ENCODE peak calls at places on chromosomes 7 and 10, in eight cellular contexts. O is IMR-90, A is hepatocyte, F is dorsolateral prefrontal cortex, G is choroid plexus epithelial cell, V is CD14-positive monocyte, E is neural progenitor cell, P is neural crest cell. L is an unnamed sample.

GRCh38 chr10:74039561-74040145 is 41.7 kb downstream of the VCL start:
- DNase-seq in A (no peak), F (no peak), P (no peak), O (peak; percentile 61), G (peak; percentile 75), V (no peak), E (no peak), L (no peak)

GRCh38 chr7:55521543-55522267 is 50.6 kb downstream of the VOPP1 start:
- DNase-seq in G (no peak), O (peak; percentile 13), P (no peak), F (no peak), V (no peak), E (no peak), A (no peak), L (no peak)

GRCh38 chr7:2399848-2400587 is 3.4 kb upstream of the CHST12 start:
- DNase-seq in F (peak; percentile 62), P (no peak), G (peak; percentile 99), E (no peak), O (peak; percentile 95), V (no peak), A (peak; percentile 79), L (no peak)

GRCh38 chr7:105796365-105796764 is 80.0 kb downstream of the ATXN7L1 start:
- DNase-seq in P (no peak), V (no peak), A (no peak), E (no peak), F (no peak), G (peak; percentile 72), O (peak; percentile 80), L (no peak)

GRCh38 chr10:122363722-122364463 is 10.6 kb upstream of the PLEKHA1 start:
- DNase-seq in A (no peak), V (no peak), E (no peak), F (no peak), P (no peak), O (no peak), G (no peak), L (no peak)

GRCh38 chr10:14382022-14382421 is 51.3 kb upstream of the FRMD4A start:
- DNase-seq in A (no peak), E (no peak), G (peak; percentile 78), V (no peak), F (no peak), O (peak; percentile 70), P (no peak), L (no peak)

GRCh38 chr10:124741281-124741921 is 2.8 kb downstream of the FAM53B start:
- DNase-seq in E (peak; percentile 92), V (peak; percentile 72), F (peak; percentile 90), O (peak; percentile 64), A (peak; percentile 89), G (peak; percentile 84), P (peak; percentile 81), L (peak; percentile 84)

GRCh38 chr10:21401196-21401595 is 124.3 kb downstream of the SKIDA1 start:
- DNase-seq in G (no peak), V (no peak), F (no peak), P (no peak), O (peak; percentile 56), E (no peak), A (no peak), L (no peak)

GRCh38 chr10:14879055-14879800 is 562 bp downstream of the SUV39H2 start:
- DNase-seq in G (no peak), O (no peak), E (peak; percentile 60), F (peak; percentile 54), A (peak; percentile 36), P (peak; percentile 10), V (no peak), L (peak; percentile 66)

GRCh38 chr7:112204072-112204775 is 2.0 kb downstream of the DOCK4 start:
- DNase-seq in G (peak; percentile 22), E (peak; percentile 43), P (no peak), V (no peak), F (no peak), A (no peak), O (no peak), L (no peak)

GRCh38 chr7:100662377-100662776 is 6.1 kb upstream of the ACTL6B start:
- DNase-seq in O (no peak), G (no peak), E (no peak), F (no peak), P (no peak), V (no peak), A (no peak), L (no peak)

GRCh38 chr7:130127404-130128395 is 57.4 kb downstream of the KLHDC10 start:
- DNase-seq in V (no peak), F (no peak), G (peak; percentile 69), P (no peak), O (peak; percentile 44), E (no peak), A (no peak), L (no peak)

GRCh38 chr10:133131754-133132710 is 28.0 kb upstream of the KNDC1 start:
- DNase-seq in F (peak; percentile 35), V (no peak), E (no peak), G (no peak), O (no peak), A (no peak), P (no peak), L (peak; percentile 16)

GRCh38 chr10:110919971-110920881 is 822 bp downstream of the SHOC2 start:
- DNase-seq in A (peak; percentile 52), G (peak; percentile 60), V (no peak), O (peak; percentile 17), P (peak; percentile 33), E (peak; percentile 70), F (no peak), L (peak; percentile 43)

GRCh38 chr7:73770002-73770859 is at the start of gene CLDN3:
- DNase-seq in E (peak; percentile 88), A (peak; percentile 94), P (no peak), O (no peak), V (no peak), G (no peak), F (no peak), L (peak; percentile 33)

GRCh38 chr7:135177021-135177696 is 6.7 kb upstream of the CYREN start:
- DNase-seq in G (no peak), O (no peak), P (no peak), V (no peak), E (no peak), F (no peak), A (no peak), L (no peak)

GRCh38 chr10:133166828-133167692 is 7.0 kb downstream of the KNDC1 start:
- DNase-seq in O (no peak), F (peak; percentile 49), G (no peak), E (no peak), V (peak; percentile 31), P (no peak), A (no peak), L (peak; percentile 21)

GRCh38 chr10:65394898-65395297 is 1530.9 kb upstream of the LRRTM3 start:
- DNase-seq in G (peak; percentile 5), E (no peak), F (no peak), V (no peak), O (no peak), A (no peak), P (no peak), L (no peak)

GRCh38 chr7:69256634-69257081 is 341.6 kb upstream of the AUTS2 start:
- DNase-seq in E (no peak), P (no peak), V (peak; percentile 85), A (no peak), G (no peak), F (peak; percentile 64), O (no peak), L (no peak)

DNA sequence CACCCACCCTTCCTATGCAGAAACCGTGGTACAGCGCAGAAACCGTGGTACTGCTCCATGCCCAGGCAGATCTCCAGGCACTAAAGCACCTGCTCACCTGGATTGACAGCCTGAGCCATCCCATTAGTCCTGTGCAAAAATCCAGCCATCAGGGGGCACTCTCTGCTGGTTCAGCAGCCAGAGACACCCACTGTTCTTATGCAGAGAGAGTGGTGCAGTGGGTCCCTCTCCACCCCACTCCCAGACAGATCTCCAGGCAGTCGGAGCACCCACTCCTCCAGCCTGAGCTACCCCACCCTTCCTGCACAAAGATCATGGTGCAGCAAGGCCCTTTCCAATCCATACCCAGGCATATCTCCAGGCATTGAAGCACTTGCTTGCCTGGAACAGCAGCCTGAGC is 219.8 kb downstream of the CTNNA3 start:
- DNase-seq in A (no peak), E (no peak), P (no peak), F (no peak), G (no peak), V (no peak), O (no peak), L (no peak)
- TF ChIP-seq CTCF in A (no peak), E (peak; percentile 12), P (no peak), F (no peak), G (no peak), V (no peak), O (no peak), L (no peak)

GRCh38 chr10:472241-472910 is 217.1 kb downstream of the DIP2C start:
- DNase-seq in A (no peak), O (no peak), E (no peak), V (no peak), F (no peak), G (no peak), P (no peak), L (no peak)

GRCh38 chr10:474406-474805 is 215.1 kb downstream of the DIP2C start:
- DNase-seq in P (no peak), O (no peak), V (no peak), E (no peak), G (no peak), A (no peak), F (no peak), L (no peak)

GRCh38 chr10:469947-470338 is 219.5 kb downstream of the DIP2C start:
- DNase-seq in F (no peak), V (no peak), P (no peak), A (no peak), E (no peak), O (no peak), G (no peak), L (no peak)

GRCh38 chr10:474946-475345 is 214.5 kb downstream of the DIP2C start:
- DNase-seq in F (no peak), V (no peak), P (no peak), A (no peak), G (no peak), E (no peak), O (no peak), L (no peak)

GRCh38 chr10:470339-471003 is 219.0 kb downstream of the DIP2C start:
- DNase-seq in P (no peak), G (no peak), F (no peak), A (no peak), O (no peak), V (no peak), E (no peak), L (no peak)
- TF ChIP-seq CTCF in P (no peak), G (no peak), F (no peak), A (no peak), O (no peak), V (no peak), E (no peak), L (no peak)

DNA sequence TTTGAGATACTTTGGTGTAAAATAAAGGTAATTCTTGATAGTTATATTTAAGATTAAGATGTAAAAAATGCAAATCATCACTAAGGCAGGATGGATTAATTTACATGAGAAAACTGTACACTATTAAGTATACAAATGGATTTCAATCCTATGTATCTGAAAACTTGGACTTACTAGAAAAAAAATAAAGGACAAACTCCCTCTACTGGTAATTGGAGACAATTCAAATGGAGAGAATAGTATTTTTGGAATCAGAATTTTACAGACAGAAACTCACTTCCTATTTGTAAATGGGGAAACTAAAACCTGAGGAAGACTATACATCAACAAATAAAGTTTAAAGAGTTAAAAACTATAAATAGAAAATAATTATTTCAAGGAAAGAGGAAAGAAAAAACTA is 62.6 kb downstream of the CUL2 start:
- DNase-seq in E (no peak), A (no peak), V (no peak), F (no peak), O (peak; percentile 39), G (peak; percentile 54), P (no peak), L (no peak)
- TF ChIP-seq CTCF in E (peak; percentile 60), A (peak; percentile 63), V (peak; percentile 28), F (peak; percentile 44), O (peak; percentile 57), G (peak; percentile 54), P (peak; percentile 73), L (peak; percentile 48)

GRCh38 chr7:51789494-51789893 is 472.9 kb upstream of the COBL start:
- DNase-seq in A (peak; percentile 25), P (no peak), V (no peak), F (no peak), G (no peak), E (peak; percentile 39), O (no peak), L (no peak)
- TF ChIP-seq CTCF in A (peak; percentile 47), P (peak; percentile 55), V (no peak), F (peak; percentile 8), G (no peak), E (peak; percentile 67), O (no peak), L (no peak)